ENCODE peak calls at places on chromosomes 12 and 14, in six cellular contexts. W is IMR-90; C is stimulated activated naive CD4-positive, alpha-beta T cell; P is M059J; A is stimulated activated CD8-positive, alpha-beta memory T cell treated with anti-CD3 and anti-CD28 coated beads, Interleukin-7, amount 100 ng/mL, for 1 hour; S is PC-3. U is an unnamed sample.

GRCh38 chr14:72726444-72726843 is 167.5 kb downstream of the DPF3 start:
- DNase-seq in C (no peak), A (no peak), W (peak; percentile 71), S (no peak), P (no peak), U (peak; percentile 69)

GRCh38 chr12:16603916-16604575 is 1.9 kb downstream of the LMO3 start:
- DNase-seq in P (no peak), S (no peak), W (no peak), C (no peak), A (no peak), U (no peak)

GRCh38 chr14:36807727-36808126 is 146.1 kb downstream of the PAX9 start:
- DNase-seq in C (no peak), A (no peak), S (no peak), W (no peak), P (peak; percentile 7), U (no peak)

GRCh38 chr14:101334656-101335055 is 226.6 kb upstream of the DIO3 start:
- DNase-seq in W (no peak), A (no peak), C (no peak), S (no peak), P (no peak), U (no peak)

GRCh38 chr14:65032319-65032718 is 45.6 kb downstream of the FNTB start:
- DNase-seq in W (no peak), A (no peak), C (no peak), P (no peak), S (no peak), U (no peak)

GRCh38 chr12:109606261-109607028 is 32.9 kb downstream of the MVK start:
- DNase-seq in C (no peak), S (no peak), P (no peak), W (no peak), A (no peak), U (peak; percentile 37)

GRCh38 chr12:83784298-83784890 is 1097.7 kb downstream of the TMTC2 start:
- DNase-seq in C (no peak), P (no peak), A (no peak), S (peak; percentile 63), W (no peak), U (no peak)

GRCh38 chr14:104888489-104889373 is 23.7 kb downstream of the CEP170B start:
- DNase-seq in A (no peak), C (no peak), S (no peak), P (no peak), W (no peak), U (no peak)

GRCh38 chr14:104105071-104105821 is 19.7 kb downstream of the ASPG start:
- DNase-seq in P (no peak), W (no peak), A (no peak), C (no peak), S (no peak), U (no peak)

GRCh38 chr12:88571543-88571942 is 8.7 kb downstream of the KITLG start:
- DNase-seq in P (peak; percentile 15), S (no peak), C (no peak), W (no peak), A (no peak), U (peak; percentile 40)

GRCh38 chr12:18794000-18794399 is 56.1 kb downstream of the CAPZA3 start:
- DNase-seq in P (peak; percentile 6), C (no peak), A (no peak), W (no peak), S (peak; percentile 8), U (peak; percentile 2)

GRCh38 chr14:44910826-44911225 is 50.9 kb downstream of the KLHL28 start:
- DNase-seq in S (no peak), W (no peak), C (no peak), A (no peak), P (no peak), U (no peak)

GRCh38 chr14:77470192-77470870 is 12.4 kb downstream of the AHSA1 start:
- DNase-seq in A (no peak), P (no peak), C (no peak), S (no peak), W (no peak), U (no peak)

GRCh38 chr12:524167-524951 is 64.6 kb downstream of the B4GALNT3 start:
- DNase-seq in A (no peak), S (peak; percentile 35), W (no peak), P (peak; percentile 42), C (no peak), U (peak; percentile 35)

GRCh38 chr12:40054554-40055226 is 51.2 kb downstream of the SLC2A13 start:
- DNase-seq in C (no peak), P (peak; percentile 54), W (peak; percentile 80), A (no peak), S (peak; percentile 61), U (peak; percentile 92)

GRCh38 chr12:6056406-6057211 is 67.9 kb downstream of the VWF start:
- DNase-seq in A (no peak), W (no peak), S (no peak), P (no peak), C (peak; percentile 32), U (no peak)

GRCh38 chr12:1989111-1989510 is 15.1 kb downstream of the DCP1B start:
- DNase-seq in A (no peak), S (no peak), W (no peak), P (no peak), C (no peak), U (no peak)

GRCh38 chr14:67446371-67447032 is 34.5 kb upstream of the PLEK2 start:
- DNase-seq in C (no peak), W (no peak), S (no peak), P (peak; percentile 65), A (no peak), U (no peak)

GRCh38 chr12:96233941-96234461 is 39.8 kb downstream of the ELK3 start:
- DNase-seq in C (no peak), S (no peak), A (no peak), W (peak; percentile 95), P (peak; percentile 82), U (peak; percentile 45)

GRCh38 chr14:35420036-35420811 is 15.7 kb upstream of the NFKBIA start:
- DNase-seq in S (peak; percentile 74), C (no peak), W (peak; percentile 54), P (peak; percentile 87), A (no peak), U (peak; percentile 58)

GRCh38 chr12:49017764-49018281 is 753 bp downstream of the PRKAG1 start:
- DNase-seq in A (no peak), W (peak; percentile 46), S (peak; percentile 35), C (no peak), P (no peak), U (peak; percentile 47)

GRCh38 chr12:43653917-43654316 is 101.9 kb upstream of the ADAMTS20 start:
- DNase-seq in S (no peak), W (no peak), P (no peak), A (no peak), C (no peak), U (no peak)

GRCh38 chr14:69090187-69090789 is 62.6 kb downstream of the DCAF5 start:
- DNase-seq in C (peak; percentile 39), W (peak; percentile 55), S (peak; percentile 82), A (no peak), P (peak; percentile 51), U (peak; percentile 58)

GRCh38 chr14:71597289-71597920 is 334.8 kb upstream of the RGS6 start:
- DNase-seq in P (no peak), A (no peak), C (no peak), W (no peak), S (no peak), U (no peak)

GRCh38 chr12:106304001-106304421 is 1.5 kb downstream of the TCP11L2 start:
- DNase-seq in A (no peak), P (no peak), S (no peak), W (no peak), C (peak; percentile 31), U (no peak)

GRCh38 chr12:116606397-116606796 is 47.2 kb downstream of the MAP1LC3B2 start:
- DNase-seq in A (no peak), P (no peak), C (no peak), S (peak; percentile 72), W (no peak), U (no peak)

GRCh38 chr14:76091036-76091435 is 60.7 kb upstream of the GPATCH2L start:
- DNase-seq in C (no peak), A (no peak), P (peak; percentile 17), S (peak; percentile 13), W (no peak), U (no peak)

GRCh38 chr14:95431199-95432145 is 85.0 kb downstream of the SYNE3 start:
- DNase-seq in C (no peak), A (no peak), W (peak; percentile 17), P (no peak), S (peak; percentile 44), U (peak; percentile 56)

GRCh38 chr12:68240079-68240478 is 13.3 kb downstream of the IL22 start:
- DNase-seq in W (peak; percentile 82), A (no peak), C (no peak), S (peak; percentile 95), P (peak; percentile 96), U (peak; percentile 68)

GRCh38 chr12:118357327-118358007 is 15.2 kb downstream of the TAOK3 start:
- DNase-seq in S (peak; percentile 74), A (no peak), P (peak; percentile 65), W (peak; percentile 65), C (peak; percentile 63), U (peak; percentile 55)

GRCh38 chr12:53103860-53104305 is 597 bp downstream of the SOAT2 start:
- DNase-seq in S (no peak), P (no peak), A (no peak), W (no peak), C (no peak), U (peak; percentile 18)

GRCh38 chr12:30719060-30719459 is 23.4 kb upstream of the IPO8 start:
- DNase-seq in P (peak; percentile 92), W (peak; percentile 85), S (peak; percentile 27), A (no peak), C (no peak), U (peak; percentile 91)

GRCh38 chr14:81164167-81164774 is 56.5 kb downstream of the GTF2A1 start:
- DNase-seq in C (no peak), A (no peak), W (peak; percentile 77), S (peak; percentile 89), P (peak; percentile 80), U (peak; percentile 75)

GRCh38 chr14:105094193-105094907 is 29.1 kb upstream of the GPR132 start:
- DNase-seq in P (no peak), S (no peak), W (no peak), C (no peak), A (no peak), U (no peak)

GRCh38 chr14:84657866-84658385 is 872.0 kb upstream of the FLRT2 start:
- DNase-seq in S (no peak), P (no peak), W (no peak), C (no peak), A (no peak), U (no peak)

GRCh38 chr12:2417761-2418160 is 365.0 kb downstream of the CACNA1C start:
- DNase-seq in W (no peak), C (no peak), P (no peak), S (no peak), A (no peak), U (no peak)

GRCh38 chr12:70853326-70853725 is 67.2 kb downstream of the PTPRR start:
- DNase-seq in S (no peak), W (peak; percentile 1), P (peak; percentile 22), A (no peak), C (no peak), U (peak; percentile 80)

GRCh38 chr14:63878792-63879191 is 26.0 kb downstream of the SYNE2 start:
- DNase-seq in A (no peak), C (no peak), S (no peak), P (no peak), W (no peak), U (no peak)

GRCh38 chr14:95156153-95156764 is 1.1 kb downstream of the DICER1 start:
- DNase-seq in P (peak; percentile 9), A (no peak), C (no peak), W (peak; percentile 25), S (peak; percentile 6), U (peak; percentile 33)

GRCh38 chr12:96424601-96425000 is 24.4 kb upstream of the CDK17 start:
- DNase-seq in S (peak; percentile 39), P (no peak), W (no peak), A (no peak), C (no peak), U (no peak)